ENCODE peak calls at places on chromosomes 2 and 18, in four cellular contexts. B is H1, I is HepG2, F is GM12878. C is an unnamed sample.

GRCh38 chr2:28606986-28607441 is 111.2 kb downstream of the PLB1 start:
- DNase-seq in B (no peak), I (no peak), F (no peak), C (no peak)

GRCh38 chr2:128270306-128271185 is 48.1 kb downstream of the HS6ST1 start:
- DNase-seq in B (no peak), I (peak; percentile 48), F (no peak), C (no peak)

GRCh38 chr2:88442501-88442900 is 10.0 kb downstream of the FOXI3 start:
- DNase-seq in B (no peak), I (no peak), F (no peak), C (no peak)

GRCh38 chr2:106192752-106193490 is 1.2 kb downstream of the UXS1 start:
- DNase-seq in B (no peak), I (peak; percentile 43), F (peak; percentile 47), C (peak; percentile 26)

GRCh38 chr2:126950499-126950898 is 51.8 kb downstream of the TEX51 start:
- DNase-seq in B (no peak), I (no peak), F (no peak), C (no peak)

GRCh38 chr2:128606837-128607236 is 288.2 kb upstream of the HS6ST1 start:
- DNase-seq in B (no peak), I (no peak), F (no peak), C (no peak)

GRCh38 chr2:111990856-111991255 is 64.2 kb upstream of the TMEM87B start:
- DNase-seq in B (peak; percentile 24), I (no peak), F (no peak), C (no peak)

GRCh38 chr18:23972416-23972815 is 42.1 kb upstream of the TTC39C start:
- DNase-seq in B (no peak), I (no peak), F (peak; percentile 39), C (no peak)

GRCh38 chr2:170739048-170739447 is 23.9 kb downstream of the SP5 start:
- DNase-seq in B (no peak), I (peak; percentile 54), F (no peak), C (no peak)

GRCh38 chr2:38214209-38214717 is 138.3 kb upstream of the CYP1B1 start:
- DNase-seq in B (no peak), I (no peak), F (no peak), C (peak; percentile 53)

GRCh38 chr18:79924814-79925655 is 26.4 kb downstream of the SLC66A2 start:
- DNase-seq in B (peak; percentile 38), I (no peak), F (no peak), C (no peak)

GRCh38 chr2:44291281-44292248 is 16.3 kb downstream of the SLC3A1 start:
- DNase-seq in B (no peak), I (peak; percentile 95), F (no peak), C (peak; percentile 40)

GRCh38 chr2:95348609-95349567 is 51.7 kb downstream of the KCNIP3 start:
- DNase-seq in B (peak; percentile 36), I (no peak), F (no peak), C (no peak)

GRCh38 chr2:61291851-61292575 is 130.0 kb downstream of the C2orf74 start:
- DNase-seq in B (no peak), I (no peak), F (no peak), C (no peak)

GRCh38 chr18:43935051-43935412 is 657.7 kb upstream of the SYT4 start:
- DNase-seq in B (no peak), I (no peak), F (no peak), C (no peak)

GRCh38 chr2:63050186-63050915 is at the start of gene OTX1:
- DNase-seq in B (peak; percentile 89), I (peak; percentile 82), F (peak; percentile 41), C (peak; percentile 92)

GRCh38 chr2:39243469-39244123 is at the start of gene CDKL4:
- DNase-seq in B (no peak), I (no peak), F (no peak), C (no peak)

GRCh38 chr2:3127279-3127690 is 250.3 kb downstream of the EIPR1 start:
- DNase-seq in B (no peak), I (no peak), F (no peak), C (no peak)

GRCh38 chr2:85312404-85312803 is 15.4 kb downstream of the TGOLN2 start:
- DNase-seq in B (no peak), I (no peak), F (no peak), C (no peak)

GRCh38 chr18:3704556-3705162 is 254.7 kb downstream of the TGIF1 start:
- DNase-seq in B (no peak), I (no peak), F (no peak), C (no peak)

GRCh38 chr18:75253784-75254183 is 43.2 kb downstream of the TSHZ1 start:
- DNase-seq in B (no peak), I (no peak), F (no peak), C (no peak)

GRCh38 chr2:207632575-207633492 is 7.6 kb upstream of the METTL21A start:
- DNase-seq in B (no peak), I (peak; percentile 69), F (no peak), C (no peak)

GRCh38 chr18:44958040-44958439 is 277.4 kb downstream of the SETBP1 start:
- DNase-seq in B (no peak), I (no peak), F (no peak), C (no peak)

GRCh38 chr2:236663671-236664101 is 94.1 kb downstream of the ACKR3 start:
- DNase-seq in B (no peak), I (no peak), F (no peak), C (no peak)

GRCh38 chr2:20048488-20049443 is 2.7 kb downstream of the LAPTM4A start:
- DNase-seq in B (no peak), I (no peak), F (no peak), C (no peak)

GRCh38 chr2:140353541-140353940 is 1573.4 kb upstream of the NXPH2 start:
- DNase-seq in B (no peak), I (no peak), F (no peak), C (no peak)

GRCh38 chr2:124258481-124258880 is 233.4 kb downstream of the CNTNAP5 start:
- DNase-seq in B (no peak), I (no peak), F (no peak), C (no peak)

GRCh38 chr2:160347269-160347863 is 146.2 kb downstream of the RBMS1 start:
- DNase-seq in B (no peak), I (no peak), F (no peak), C (no peak)

GRCh38 chr2:128624425-128624795 is 305.7 kb upstream of the HS6ST1 start:
- DNase-seq in B (no peak), I (no peak), F (no peak), C (no peak)

GRCh38 chr2:58834404-58834803 is 593.3 kb upstream of the FANCL start:
- DNase-seq in B (peak; percentile 77), I (peak; percentile 4), F (no peak), C (peak; percentile 42)

GRCh38 chr18:50143295-50143694 is 51.7 kb downstream of the MYO5B start:
- DNase-seq in B (no peak), I (no peak), F (no peak), C (no peak)

GRCh38 chr18:50817898-50818250 is 1.9 kb downstream of the MRO start:
- DNase-seq in B (no peak), I (no peak), F (no peak), C (no peak)

GRCh38 chr2:64455545-64455944 is 1.6 kb downstream of the LGALSL start:
- DNase-seq in B (no peak), I (peak; percentile 25), F (no peak), C (peak; percentile 25)

GRCh38 chr18:28036481-28036880 is 140.4 kb downstream of the CDH2 start:
- DNase-seq in B (no peak), I (no peak), F (no peak), C (no peak)

GRCh38 chr2:11391941-11392266 is 47.5 kb upstream of the ROCK2 start:
- DNase-seq in B (no peak), I (no peak), F (no peak), C (no peak)
- TF ChIP-seq SUZ12 in B (no peak), I (no peak), F (no peak), C (no peak)

GRCh38 chr2:239938651-239939486 is 86.3 kb downstream of the NDUFA10 start:
- DNase-seq in B (no peak), I (no peak), F (no peak), C (no peak)
- TF ChIP-seq SP1 in B (no peak), I (no peak), F (no peak), C (no peak)

GRCh38 chr18:47436871-47437270 is 185.4 kb upstream of the SKOR2 start:
- DNase-seq in B (no peak), I (no peak), F (no peak), C (no peak)
- TF ChIP-seq SUZ12 in B (no peak), I (no peak), F (no peak), C (no peak)

GRCh38 chr2:188725981-188726380 is 248.2 kb upstream of the COL3A1 start:
- DNase-seq in B (no peak), I (no peak), F (no peak), C (no peak)
- TF ChIP-seq SP1 in B (no peak), I (no peak), F (no peak), C (no peak)

GRCh38 chr2:132721938-132722337 is 51.9 kb upstream of the LYPD1 start:
- DNase-seq in B (no peak), I (no peak), F (no peak), C (no peak)
- TF ChIP-seq SUZ12 in B (no peak), I (no peak), F (no peak), C (no peak)

DNA sequence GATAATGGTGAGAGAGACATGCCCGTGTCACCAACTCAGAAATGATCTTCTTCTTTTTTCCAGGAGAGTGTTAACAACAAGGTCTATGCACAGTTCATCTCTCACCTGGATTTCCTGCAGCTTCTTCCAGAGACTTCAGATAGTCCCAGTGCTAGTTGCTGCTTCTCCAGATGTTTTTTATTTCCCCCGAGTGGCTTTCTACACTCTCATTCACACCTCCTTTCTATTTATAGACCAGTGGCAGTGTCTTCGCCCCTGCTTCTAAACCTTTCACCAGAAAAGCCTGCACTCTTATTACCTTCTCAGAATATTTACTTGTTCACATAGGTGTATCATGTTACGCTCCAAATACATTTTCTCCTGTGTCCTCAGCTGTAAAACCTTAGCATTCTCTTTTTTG is 558.8 kb upstream of the CHAC2 start:
- DNase-seq in B (no peak), I (no peak), F (no peak), C (no peak)
- TF ChIP-seq SP1 in B (no peak), I (no peak), F (no peak), C (no peak)

DNA sequence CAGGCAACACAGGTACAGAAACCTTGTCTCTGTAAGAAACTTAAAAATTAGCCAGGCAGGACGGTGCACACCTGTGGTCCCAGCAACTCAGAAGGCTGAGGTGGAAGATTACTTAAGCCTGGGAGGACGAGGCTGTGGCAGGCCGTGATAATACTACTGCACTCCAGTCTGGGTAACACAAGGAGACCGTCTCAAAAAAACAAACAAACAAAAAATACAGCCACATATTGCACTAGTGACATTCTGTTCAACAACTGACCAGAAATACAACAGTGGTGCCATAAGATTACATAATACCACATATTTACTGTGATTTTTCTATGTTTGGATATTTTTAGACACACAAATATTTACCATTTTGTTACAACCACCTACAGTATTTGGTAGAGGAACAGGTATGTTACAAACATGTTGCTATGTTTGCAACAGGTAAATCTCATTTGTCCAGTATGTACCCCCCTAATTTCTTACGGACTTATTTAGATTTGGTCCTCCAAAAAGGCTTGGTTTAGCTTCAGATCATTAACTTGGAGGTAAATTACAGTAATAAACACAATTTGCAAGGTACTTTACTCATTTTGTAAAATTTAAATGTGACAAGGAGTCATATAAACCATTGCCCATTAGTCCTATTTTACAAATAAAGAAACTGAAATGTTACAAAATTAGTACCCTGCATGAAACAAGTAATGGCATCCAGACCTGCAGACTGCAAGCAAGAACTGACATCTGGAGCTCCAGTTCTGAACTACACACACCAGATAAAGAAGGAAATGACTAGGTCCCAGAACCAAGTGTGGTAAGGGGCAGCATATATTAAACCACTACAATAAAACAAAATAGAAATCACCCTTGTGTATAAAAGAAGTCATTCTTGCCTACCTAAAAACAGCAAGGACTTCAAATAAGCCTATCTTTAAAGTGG is 36.8 kb downstream of the TRIP12 start:
- DNase-seq in B (no peak), I (no peak), F (no peak), C (no peak)
- TF ChIP-seq SUZ12 in B (no peak), I (no peak), F (no peak), C (no peak)

C was measured in HEK293T.